ENCODE peak calls at places on chromosome 15, in four cellular contexts. E is CD4-positive, alpha-beta T cell; P is nephron progenitor cell; G is tibial artery. K is an unnamed sample.

GRCh38 chr15:85689729-85690128 is 105.0 kb downstream of the KLHL25 start:
- DNase-seq in E (peak; percentile 64), P (peak; percentile 33), G (peak; percentile 47), K (no peak)

GRCh38 chr15:38226867-38227266 is 25.8 kb upstream of the SPRED1 start:
- DNase-seq in E (no peak), P (no peak), G (no peak), K (no peak)

GRCh38 chr15:80339601-80340000 is 64.6 kb upstream of the ARNT2 start:
- DNase-seq in E (no peak), P (no peak), G (no peak), K (no peak)

GRCh38 chr15:45185903-45186770 is 1.6 kb downstream of the SHF start:
- DNase-seq in E (no peak), P (no peak), G (no peak), K (no peak)

GRCh38 chr15:94324117-94324826 is 92.9 kb downstream of the MCTP2 start:
- DNase-seq in E (peak; percentile 54), P (peak; percentile 58), G (no peak), K (peak; percentile 63)

GRCh38 chr15:58423858-58424608 is 7.8 kb upstream of the LIPC start:
- DNase-seq in E (no peak), P (no peak), G (no peak), K (no peak)

GRCh38 chr15:70597056-70597603 is 166.2 kb downstream of the UACA start:
- DNase-seq in E (no peak), P (no peak), G (no peak), K (no peak)

GRCh38 chr15:45409596-45409995 is 31.3 kb upstream of the GATM start:
- DNase-seq in E (no peak), P (no peak), G (no peak), K (no peak)

GRCh38 chr15:52233405-52233804 is 42.2 kb upstream of the GNB5 start:
- DNase-seq in E (no peak), P (no peak), G (no peak), K (no peak)

GRCh38 chr15:31465083-31465955 is 138.7 kb downstream of the KLF13 start:
- DNase-seq in E (no peak), P (no peak), G (no peak), K (no peak)

GRCh38 chr15:37061996-37062395 is 38.4 kb downstream of the MEIS2 start:
- DNase-seq in E (no peak), P (no peak), G (no peak), K (no peak)

GRCh38 chr15:76390571-76390970 is 54.0 kb downstream of the ISL2 start:
- DNase-seq in E (no peak), P (no peak), G (no peak), K (no peak)

GRCh38 chr15:35720984-35721383 is 175.0 kb upstream of the DPH6 start:
- DNase-seq in E (no peak), P (no peak), G (no peak), K (no peak)

GRCh38 chr15:77251662-77252061 is 168.2 kb downstream of the PEAK1 start:
- DNase-seq in E (no peak), P (peak; percentile 15), G (no peak), K (no peak)

GRCh38 chr15:90087454-90088154 is 14.7 kb downstream of the IDH2 start:
- DNase-seq in E (no peak), P (no peak), G (no peak), K (no peak)
- TF ChIP-seq CTCF in E (no peak), P (no peak), G (no peak), K (no peak)

DNA sequence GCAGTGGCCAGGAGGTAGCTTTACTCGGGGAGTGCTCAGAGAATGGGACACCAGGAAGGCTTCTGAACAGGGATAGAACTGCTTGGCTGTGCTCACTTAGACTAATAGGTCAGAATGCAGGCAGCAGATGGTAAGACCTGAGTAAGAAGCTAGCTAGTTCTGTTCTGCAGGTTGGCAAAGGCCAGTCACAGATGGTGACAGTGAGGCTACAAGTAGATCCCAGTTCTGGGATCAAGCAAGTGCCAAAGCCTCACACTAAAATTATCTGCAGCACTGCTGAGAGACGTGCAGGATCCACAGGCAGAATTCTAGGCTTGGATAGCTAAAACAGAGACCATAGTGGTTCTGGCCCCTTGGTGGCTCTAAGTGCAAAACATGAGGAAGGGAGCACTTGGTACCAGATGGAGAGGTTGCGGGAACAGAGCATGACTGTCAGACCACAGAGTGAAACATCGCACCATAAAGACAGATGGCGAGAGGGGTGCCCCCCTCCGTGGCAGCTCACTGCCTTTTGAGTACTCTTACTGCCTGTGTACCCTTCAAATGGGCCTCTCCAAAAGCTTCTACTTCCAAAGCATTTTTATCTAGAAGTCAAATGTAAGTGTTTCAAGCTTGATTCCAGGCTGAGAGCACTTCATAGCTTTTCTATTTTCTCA is 3.6 kb upstream of the GLCE start:
- DNase-seq in E (no peak), P (no peak), G (no peak), K (no peak)
- TF ChIP-seq CTCF in E (no peak), P (no peak), G (no peak), K (no peak)

GRCh38 chr15:27530994-27531393 is 560.0 kb downstream of the GABRG3 start:
- DNase-seq in E (no peak), P (no peak), G (no peak), K (no peak)

GRCh38 chr15:27532358-27532757 is 561.4 kb downstream of the GABRG3 start:
- DNase-seq in E (no peak), P (no peak), G (no peak), K (no peak)

DNA sequence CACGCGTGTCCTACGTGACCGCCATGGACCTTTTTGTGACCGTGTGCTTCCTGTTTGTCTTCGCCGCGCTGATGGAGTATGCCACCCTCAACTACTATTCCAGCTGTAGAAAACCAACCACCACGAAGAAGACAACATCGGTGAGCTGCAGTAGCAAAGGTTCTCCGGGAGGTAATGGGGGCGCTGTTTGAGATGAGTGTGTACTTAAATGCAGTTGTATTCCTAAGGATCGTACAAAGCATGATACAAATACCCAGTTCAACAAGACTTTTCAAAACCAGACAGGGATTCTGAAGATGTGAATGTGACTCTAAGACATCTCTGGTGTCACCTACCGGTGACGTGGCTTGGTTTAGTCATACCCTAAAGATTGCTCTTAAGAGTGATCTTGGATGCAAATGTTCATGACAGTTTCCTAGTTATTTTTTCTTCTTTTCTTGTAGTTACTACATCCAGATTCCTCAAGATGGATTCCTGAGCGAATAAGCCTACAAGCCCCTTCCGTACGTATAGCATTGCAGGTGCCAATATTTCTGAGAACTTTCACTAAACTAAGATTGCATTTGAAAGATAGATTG is 556.6 kb downstream of the GABRG3 start:
- DNase-seq in E (no peak), P (no peak), G (no peak), K (no peak)
- TF ChIP-seq CTCF in E (no peak), P (peak; percentile 27), G (no peak), K (no peak)

GRCh38 chr15:90194655-90195054 is 6.5 kb upstream of the SEMA4B start:
- DNase-seq in E (no peak), P (no peak), G (no peak), K (no peak)
- TF ChIP-seq CTCF in E (no peak), P (no peak), G (no peak), K (no peak)

GRCh38 chr15:99267957-99268356 is 16.7 kb downstream of the LRRC28 start:
- DNase-seq in E (no peak), P (no peak), G (no peak), K (no peak)
- TF ChIP-seq CTCF in E (no peak), P (no peak), G (no peak), K (no peak)

GRCh38 chr15:39887832-39888231 is 32.2 kb downstream of the GPR176 start:
- DNase-seq in E (no peak), P (no peak), G (peak; percentile 41), K (no peak)
- TF ChIP-seq CTCF in E (no peak), P (no peak), G (peak; percentile 23), K (no peak)

GRCh38 chr15:101660005-101660404 is 7.8 kb upstream of the TM2D3 start:
- DNase-seq in E (no peak), P (no peak), G (no peak), K (no peak)

GRCh38 chr15:101669744-101670143 is 17.6 kb upstream of the TM2D3 start:
- DNase-seq in E (no peak), P (no peak), G (no peak), K (no peak)

GRCh38 chr15:101662203-101662602 is 10.0 kb upstream of the TM2D3 start:
- DNase-seq in E (no peak), P (no peak), G (no peak), K (no peak)

GRCh38 chr15:101664303-101664913 is 12.2 kb upstream of the TM2D3 start:
- DNase-seq in E (no peak), P (no peak), G (no peak), K (no peak)
- TF ChIP-seq CTCF in E (no peak), P (no peak), G (no peak), K (peak; percentile 16)

DNA sequence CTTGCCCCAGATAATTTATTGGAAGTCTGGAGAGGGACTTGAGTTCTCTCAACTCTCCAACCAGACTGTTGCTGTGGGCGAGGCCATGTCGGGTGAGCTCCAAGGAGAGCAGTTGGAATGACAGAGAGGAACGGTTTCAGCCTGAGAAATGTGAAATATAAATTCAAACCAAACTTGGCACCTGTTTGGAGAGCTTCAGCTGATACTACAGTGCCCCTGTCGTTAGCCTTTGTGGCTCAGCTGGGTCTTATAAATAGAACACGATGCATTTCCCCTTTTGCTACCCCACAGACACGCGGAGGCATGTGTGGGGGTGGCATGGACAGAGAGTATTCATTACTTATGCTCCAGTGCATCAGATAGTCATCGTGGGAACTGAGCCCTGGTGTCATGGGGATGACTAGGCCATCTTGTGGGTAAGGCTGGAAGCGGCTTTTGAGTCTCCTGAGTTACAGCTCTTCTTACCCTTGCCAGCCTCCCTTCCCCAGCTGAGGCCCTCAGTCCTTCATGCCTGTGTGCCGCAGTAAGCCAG is 15.6 kb downstream of the SMAD3 start:
- DNase-seq in E (no peak), P (no peak), G (peak; percentile 62), K (peak; percentile 94)
- TF ChIP-seq CTCF in E (no peak), P (no peak), G (peak; percentile 13), K (peak; percentile 45)

GRCh38 chr15:29568840-29569532 is 253.3 kb downstream of the TJP1 start:
- DNase-seq in E (no peak), P (peak; percentile 27), G (no peak), K (no peak)
- TF ChIP-seq CTCF in E (no peak), P (no peak), G (no peak), K (no peak)

DNA sequence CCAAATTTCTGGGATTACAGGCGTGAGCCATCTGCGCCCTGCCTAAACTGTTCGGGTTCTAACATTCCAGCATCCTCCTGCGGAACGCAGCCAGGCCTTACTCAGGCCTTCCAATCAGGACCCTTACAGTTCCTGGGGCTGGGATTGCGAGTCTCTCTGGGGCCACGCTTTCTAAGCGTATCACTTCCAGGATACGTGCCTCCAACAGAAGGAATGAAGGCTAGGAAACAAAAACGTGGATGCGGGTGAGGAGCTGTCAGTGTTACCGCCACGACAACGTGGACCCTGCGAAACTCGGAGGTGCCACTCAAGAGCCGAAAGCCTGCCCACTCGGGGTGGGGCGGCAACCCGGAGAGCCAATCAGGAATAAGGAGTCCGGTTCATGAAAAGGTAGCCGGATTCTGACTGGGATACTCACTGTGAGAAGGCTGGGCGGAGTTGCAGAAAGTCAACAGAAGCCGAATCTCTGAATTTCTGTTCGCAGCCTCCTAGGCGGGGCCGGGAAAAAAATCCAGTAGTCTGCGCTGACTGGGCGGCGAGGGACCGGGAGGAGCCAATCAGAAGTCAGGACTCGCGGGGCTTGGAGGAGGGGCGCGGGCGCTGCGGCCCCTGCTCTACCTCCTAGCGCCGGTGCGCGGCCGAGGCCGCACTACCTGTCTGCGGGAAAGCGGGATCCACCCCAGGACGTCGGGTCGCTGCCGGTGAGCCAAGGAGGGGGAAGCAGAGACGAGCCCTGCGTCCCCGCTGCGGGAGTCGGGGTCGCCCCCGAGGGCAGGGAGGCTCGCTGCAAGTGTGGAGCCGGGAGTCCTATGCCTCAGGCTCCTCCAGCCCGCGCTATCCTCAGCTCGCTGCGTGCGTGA is at the start of gene HYKK:
- DNase-seq in E (peak; percentile 72), P (peak; percentile 93), G (peak; percentile 94), K (peak; percentile 48)
- TF ChIP-seq CTCF in E (no peak), P (no peak), G (peak; percentile 18), K (no peak)